ENCODE peak calls at places on chromosome 16, in seven cellular contexts. B, J, O, M, F, X and N are unnamed samples.

GRCh38 chr16:58638148-58639036 is 8.8 kb upstream of the CNOT1 start:
- DNase-seq in B (peak; percentile 63), J (peak; percentile 60), X (peak; percentile 31), O (peak; percentile 18), F (peak; percentile 87), M (no peak), N (peak; percentile 50)

GRCh38 chr16:51103590-51103989 is 47.5 kb downstream of the SALL1 start:
- DNase-seq in O (no peak), X (no peak), J (no peak), M (no peak), B (no peak), F (no peak), N (no peak)

GRCh38 chr16:49542391-49542891 is 168.8 kb downstream of the C16orf78 start:
- DNase-seq in F (no peak), X (peak; percentile 74), O (no peak), J (no peak), M (no peak), B (no peak), N (no peak)

GRCh38 chr16:28975158-28975603 is 603 bp downstream of the SPNS1 start:
- DNase-seq in F (no peak), M (no peak), X (no peak), O (no peak), B (no peak), J (no peak), N (no peak)

GRCh38 chr16:19505600-19506303 is 16.1 kb downstream of the GDE1 start:
- DNase-seq in X (no peak), M (no peak), B (no peak), O (no peak), J (no peak), F (peak; percentile 74), N (no peak)

GRCh38 chr16:15739940-15740339 is 89.9 kb downstream of the NDE1 start:
- DNase-seq in B (no peak), M (no peak), J (no peak), F (peak; percentile 3), O (no peak), X (no peak), N (no peak)

GRCh38 chr16:2206780-2207433 is 1.7 kb downstream of the MLST8 start:
- DNase-seq in X (no peak), M (no peak), B (no peak), O (no peak), J (no peak), F (no peak), N (no peak)

GRCh38 chr16:75305364-75306101 is 54.1 kb upstream of the BCAR1 start:
- DNase-seq in J (peak; percentile 100), B (no peak), X (peak; percentile 87), O (no peak), M (no peak), F (peak; percentile 100), N (no peak)

GRCh38 chr16:9097266-9098219 is 6.1 kb downstream of the HAPSTR1 start:
- DNase-seq in F (no peak), J (no peak), M (no peak), X (no peak), O (no peak), B (no peak), N (no peak)

GRCh38 chr16:9098377-9099090 is 7.1 kb downstream of the HAPSTR1 start:
- DNase-seq in F (no peak), J (no peak), X (no peak), O (no peak), M (no peak), B (no peak), N (no peak)

GRCh38 chr16:9096416-9096952 is 5.0 kb downstream of the HAPSTR1 start:
- DNase-seq in M (no peak), O (no peak), B (no peak), J (no peak), X (no peak), F (no peak), N (no peak)

GRCh38 chr16:9095998-9096397 is 4.6 kb downstream of the HAPSTR1 start:
- DNase-seq in J (no peak), O (no peak), B (no peak), M (no peak), F (no peak), X (no peak), N (no peak)

DNA sequence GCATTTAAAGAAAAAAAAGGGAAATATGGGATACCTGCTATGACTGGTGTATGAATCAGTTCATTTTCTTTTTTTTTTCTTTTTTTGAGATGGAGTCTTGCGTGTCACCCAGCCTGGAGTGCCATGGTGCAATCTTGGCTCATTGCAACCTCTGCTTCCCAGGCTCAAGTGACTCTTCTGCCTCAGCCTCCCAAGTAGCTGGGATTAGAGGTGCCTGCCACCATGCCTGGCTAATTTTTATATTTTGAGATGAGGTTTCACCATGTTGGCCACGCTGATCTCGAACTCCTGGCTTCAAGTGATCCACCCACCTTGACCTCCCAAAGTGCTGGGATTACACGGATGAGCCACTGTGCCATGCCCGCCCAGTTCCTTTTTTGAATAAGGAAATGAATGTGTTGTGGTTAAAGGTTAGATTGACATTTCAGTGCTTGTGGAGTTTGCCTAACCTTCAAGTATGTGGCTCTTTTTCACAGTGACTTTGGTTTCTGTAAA is 7.7 kb downstream of the HAPSTR1 start:
- DNase-seq in B (no peak), X (no peak), M (no peak), O (no peak), J (no peak), F (no peak), N (no peak)
- H3K4me3 ChIP-seq in B (no peak overlapping the region), X (peak overlapping the region; percentile 26), M (no peak overlapping the region), O (no peak overlapping the region), J (no peak overlapping the region), F (no peak overlapping the region), N (no peak overlapping the region)

GRCh38 chr16:67886387-67886786 is 1.7 kb downstream of the NRN1L start:
- DNase-seq in J (no peak), X (no peak), B (peak; percentile 51), M (no peak), O (no peak), F (no peak), N (peak; percentile 64)
- H3K27me3 ChIP-seq in J (no peaks in the 10 kb centered on the region), X (no peaks in the 10 kb centered on the region), B (no peaks in the 10 kb centered on the region), M (no peaks in the 10 kb centered on the region), O (no peaks in the 10 kb centered on the region), F (no peaks in the 10 kb centered on the region), N (no peaks in the 10 kb centered on the region)

GRCh38 chr16:83100679-83101078 is 473.9 kb downstream of the CDH13 start:
- DNase-seq in B (no peak), X (no peak), J (no peak), F (peak; percentile 11), O (no peak), M (no peak), N (no peak)

GRCh38 chr16:83102336-83102735 is 475.6 kb downstream of the CDH13 start:
- DNase-seq in X (no peak), J (no peak), O (no peak), F (no peak), M (no peak), B (no peak), N (no peak)

GRCh38 chr16:83095926-83096692 is 469.3 kb downstream of the CDH13 start:
- DNase-seq in M (no peak), B (no peak), O (no peak), X (no peak), J (no peak), F (peak; percentile 14), N (no peak)

GRCh38 chr16:83098536-83098935 is 471.8 kb downstream of the CDH13 start:
- DNase-seq in F (no peak), J (no peak), M (no peak), O (no peak), X (no peak), B (no peak), N (no peak)
- H3K4me3 ChIP-seq in F (no peak overlapping the region), J (no peak overlapping the region), M (no peak overlapping the region), O (no peak overlapping the region), X (no peak overlapping the region), B (no peak overlapping the region), N (no peak overlapping the region)

GRCh38 chr16:85947511-85948509 is 48.8 kb downstream of the IRF8 start:
- DNase-seq in O (no peak), M (no peak), F (no peak), J (no peak), B (no peak), X (no peak), N (no peak)

GRCh38 chr16:85945424-85945751 is 46.4 kb downstream of the IRF8 start:
- DNase-seq in J (no peak), M (no peak), B (no peak), O (no peak), X (no peak), F (no peak), N (no peak)

GRCh38 chr16:85944572-85945423 is 45.8 kb downstream of the IRF8 start:
- DNase-seq in O (no peak), B (no peak), J (no peak), X (no peak), M (no peak), F (no peak), N (no peak)

GRCh38 chr16:85948870-85949269 is 49.9 kb downstream of the IRF8 start:
- DNase-seq in X (no peak), B (no peak), J (no peak), F (no peak), O (no peak), M (no peak), N (no peak)

GRCh38 chr16:85946680-85947510 is 47.9 kb downstream of the IRF8 start:
- DNase-seq in J (no peak), O (no peak), B (no peak), F (no peak), X (no peak), M (no peak), N (no peak)
- H3K27me3 ChIP-seq in J (peaks cover 2% of the 10 kb centered on the region), O (no peaks in the 10 kb centered on the region), B (no peaks in the 10 kb centered on the region), F (peaks cover 3% of the 10 kb centered on the region), X (no peaks in the 10 kb centered on the region), M (peaks cover 15% of the 10 kb centered on the region), N (no peaks in the 10 kb centered on the region)

GRCh38 chr16:64162613-64163375 is 959.1 kb downstream of the CDH11 start:
- DNase-seq in X (no peak), B (no peak), J (no peak), F (no peak), O (no peak), M (no peak), N (no peak)
- H3K4me3 ChIP-seq in X (no peak overlapping the region), B (no peak overlapping the region), J (no peak overlapping the region), F (no peak overlapping the region), O (no peak overlapping the region), M (no peak overlapping the region), N (no peak overlapping the region)